ENCODE peak calls at places on chromosome 4, in four cellular contexts. I is choroid plexus epithelial cell, A is cardiac fibroblast, N is colonic mucosa. D is an unnamed sample.

GRCh38 chr4:385934-386707 is 48.5 kb downstream of the ZNF141 start:
- DNase-seq in I (no peak), A (no peak), N (no peak), D (no peak)

GRCh38 chr4:157722146-157722545 is 450.7 kb downstream of the GASK1B start:
- DNase-seq in I (no peak), A (no peak), N (no peak), D (no peak)

GRCh38 chr4:182628000-182628399 is 289.2 kb downstream of the DCTD start:
- DNase-seq in I (no peak), A (no peak), N (no peak), D (no peak)

GRCh38 chr4:185738038-185738552 is 73.9 kb downstream of the SORBS2 start:
- DNase-seq in I (peak), A (peak), N (no peak), D (peak)

GRCh38 chr4:61531188-61531587 is 331.1 kb downstream of the ADGRL3 start:
- DNase-seq in I (no peak), A (no peak), N (no peak), D (no peak)

GRCh38 chr4:139961344-139961948 is 192.5 kb downstream of the MAML3 start:
- DNase-seq in I (no peak), A (no peak), N (no peak), D (no peak)

GRCh38 chr4:38150766-38151165 is 190.6 kb downstream of the PTTG2 start:
- DNase-seq in I (peak), A (peak), N (no peak), D (peak)

GRCh38 chr4:151564321-151564720 is 155.3 kb downstream of the FHIP1A start:
- DNase-seq in I (no peak), A (no peak), N (peak), D (no peak)

GRCh38 chr4:87109121-87109520 is 111.3 kb downstream of the KLHL8 start:
- DNase-seq in I (no peak), A (no peak), N (no peak), D (no peak)

GRCh38 chr4:90840828-90841227 is 713.6 kb downstream of the CCSER1 start:
- DNase-seq in I (no peak), A (no peak), N (no peak), D (no peak)

GRCh38 chr4:83996254-83996653 is 460.3 kb downstream of the GPAT3 start:
- DNase-seq in I (no peak), A (no peak), N (no peak), D (no peak)

GRCh38 chr4:88008133-88008621 is 742 bp downstream of the PKD2 start:
- DNase-seq in I (peak), A (peak), N (peak), D (no peak)

GRCh38 chr4:41169256-41169655 is 45.1 kb downstream of the APBB2 start:
- DNase-seq in I (no peak), A (no peak), N (no peak), D (no peak)

GRCh38 chr4:2408401-2408958 is 10.0 kb downstream of the ZFYVE28 start:
- DNase-seq in I (no peak), A (no peak), N (peak), D (no peak)

GRCh38 chr4:89610236-89610635 is 226.7 kb downstream of the SNCA start:
- DNase-seq in I (no peak), A (no peak), N (no peak), D (no peak)

GRCh38 chr4:89765966-89766365 is 71.0 kb downstream of the SNCA start:
- DNase-seq in I (peak), A (peak), N (no peak), D (peak)

GRCh38 chr4:186846426-186846825 is 122.8 kb upstream of the FAT1 start:
- DNase-seq in I (peak), A (no peak), N (no peak), D (no peak)
- TF ChIP-seq CTCF in I (no peak), A (no peak), N (no peak), D (no peak)

GRCh38 chr4:75630932-75631320 is 598 bp upstream of the CDKL2 start:
- DNase-seq in I (no peak), A (no peak), N (no peak), D (no peak)

GRCh38 chr4:75634281-75634680 is 4.0 kb upstream of the CDKL2 start:
- DNase-seq in I (no peak), A (no peak), N (no peak), D (no peak)

GRCh38 chr4:75633846-75634245 is 3.5 kb upstream of the CDKL2 start:
- DNase-seq in I (peak), A (peak), N (no peak), D (no peak)

GRCh38 chr4:75629239-75629638 is 1.1 kb downstream of the CDKL2 start:
- DNase-seq in I (no peak), A (no peak), N (no peak), D (no peak)

DNA sequence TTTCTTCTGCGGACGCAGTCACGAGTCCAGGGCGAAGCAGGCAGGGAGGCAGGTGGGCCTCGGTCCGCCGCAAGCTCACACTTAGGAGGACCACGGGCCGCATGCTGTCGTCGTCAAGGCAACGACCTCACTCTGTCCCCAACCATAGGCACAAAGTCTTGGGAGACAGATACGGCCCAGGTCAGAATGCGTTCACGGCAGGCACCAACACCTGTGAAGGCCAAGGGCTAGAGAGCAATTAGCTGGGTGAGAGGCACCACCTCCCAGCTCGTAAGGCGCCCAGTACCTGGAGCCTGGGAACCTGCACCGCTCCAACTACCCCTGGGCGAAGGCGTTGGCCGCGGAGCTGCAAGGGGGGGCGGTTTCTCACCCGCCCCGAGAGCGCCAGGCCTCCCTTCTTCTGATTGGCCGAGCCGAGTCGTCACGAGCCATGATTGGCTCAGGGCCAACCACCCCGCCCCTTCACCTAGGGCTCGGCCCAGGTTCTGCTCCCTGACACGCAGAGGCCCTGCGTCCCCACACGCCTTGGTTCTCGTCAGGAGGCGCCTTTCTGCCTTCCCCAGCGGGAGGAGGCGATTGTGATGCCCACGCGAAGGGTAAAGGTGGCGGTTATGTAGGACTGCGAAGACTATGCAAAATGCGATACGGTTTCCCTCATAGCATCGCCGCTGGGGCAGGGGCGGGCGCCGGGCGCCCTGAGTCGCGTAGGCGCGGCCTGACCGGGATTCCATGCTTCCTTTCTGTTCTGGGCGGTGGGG is at the start of gene CDKL2:
- DNase-seq in I (peak), A (peak), N (peak), D (no peak)
- H3K4me3 ChIP-seq in I (peak), A (peak), N (peak), D (peak)

DNA sequence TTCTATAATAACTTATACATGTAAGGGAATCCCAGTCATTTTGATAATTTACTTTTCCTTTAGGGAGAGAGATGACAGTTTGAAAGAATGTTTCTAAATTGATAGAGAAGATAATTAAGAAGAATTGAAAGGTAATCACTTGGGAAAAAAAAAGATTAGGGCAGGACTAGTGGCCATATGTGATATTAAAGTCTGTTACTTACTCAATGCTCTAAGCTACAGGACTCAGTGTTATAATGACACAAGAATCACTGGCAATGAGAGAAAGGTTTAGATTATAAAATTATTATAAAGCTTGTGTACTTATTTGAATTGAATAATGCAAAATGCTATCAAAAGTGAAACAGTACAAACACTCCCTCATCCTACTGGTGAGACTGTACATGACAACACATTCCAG is 265.3 kb downstream of the BANK1 start:
- DNase-seq in I (no peak), A (no peak), N (no peak), D (no peak)
- TF ChIP-seq CTCF in I (no peak), A (no peak), N (no peak), D (no peak)

GRCh38 chr4:148573284-148573683 is 131.1 kb upstream of the NR3C2 start:
- DNase-seq in I (no peak), A (no peak), N (no peak), D (no peak)
- H3K4me3 ChIP-seq in I (no peak), A (no peak), N (no peak), D (no peak)